ENCODE peak calls at places on chromosomes 7 and 10, in six cellular contexts. E is HepG2, F is SK-N-SH, Z is GM12878, N is K562, B is HCT116. K is an unnamed sample.

GRCh38 chr7:131151034-131151433 is 176.6 kb upstream of the MKLN1 start:
- DNase-seq in E (no peak), F (no peak), Z (no peak), N (no peak), B (no peak), K (no peak)

GRCh38 chr10:69383485-69384089 is 33.1 kb downstream of the TACR2 start:
- DNase-seq in E (peak), F (no peak), Z (no peak), N (no peak), B (no peak), K (no peak)

GRCh38 chr10:124621637-124622036 is 122.5 kb downstream of the FAM53B start:
- DNase-seq in E (no peak), F (no peak), Z (no peak), N (no peak), B (no peak), K (no peak)

GRCh38 chr10:67211680-67212079 is 285.8 kb downstream of the LRRTM3 start:
- DNase-seq in E (no peak), F (no peak), Z (no peak), N (no peak), B (no peak), K (no peak)

GRCh38 chr10:25666276-25666675 is 267.8 kb upstream of the MYO3A start:
- DNase-seq in E (no peak), F (no peak), Z (no peak), N (no peak), B (no peak), K (peak)

GRCh38 chr7:55231736-55232280 is 133.3 kb upstream of the LANCL2 start:
- DNase-seq in E (no peak), F (no peak), Z (no peak), N (no peak), B (no peak), K (no peak)

GRCh38 chr7:7331523-7331922 is 149.2 kb downstream of the C1GALT1 start:
- DNase-seq in E (no peak), F (no peak), Z (no peak), N (no peak), B (no peak), K (peak)

GRCh38 chr10:47406870-47407648 is 23.0 kb upstream of the ZNF488 start:
- DNase-seq in E (peak), F (no peak), Z (no peak), N (peak), B (peak), K (peak)

GRCh38 chr7:124188576-124188975 is 155.7 kb upstream of the TMEM229A start:
- DNase-seq in E (no peak), F (no peak), Z (no peak), N (no peak), B (no peak), K (no peak)

GRCh38 chr10:126421745-126422144 is 33.5 kb upstream of the ADAM12 start:
- DNase-seq in E (no peak), F (no peak), Z (no peak), N (no peak), B (no peak), K (no peak)

GRCh38 chr7:81662531-81662930 is 107.3 kb downstream of the HGF start:
- DNase-seq in E (no peak), F (no peak), Z (no peak), N (no peak), B (no peak), K (no peak)

GRCh38 chr10:22489467-22489866 is 144.2 kb downstream of the SPAG6 start:
- DNase-seq in E (no peak), F (no peak), Z (no peak), N (no peak), B (no peak), K (no peak)

GRCh38 chr10:96380821-96381220 is 22.0 kb upstream of the OPALIN start:
- DNase-seq in E (no peak), F (no peak), Z (no peak), N (no peak), B (no peak), K (no peak)

GRCh38 chr7:152881893-152882292 is 122.3 kb downstream of the ACTR3B start:
- DNase-seq in E (no peak), F (no peak), Z (no peak), N (no peak), B (no peak), K (no peak)

GRCh38 chr10:95907454-95908253 is at the start of gene CC2D2B:
- DNase-seq in E (peak), F (peak), Z (peak), N (peak), B (peak), K (peak)

DNA sequence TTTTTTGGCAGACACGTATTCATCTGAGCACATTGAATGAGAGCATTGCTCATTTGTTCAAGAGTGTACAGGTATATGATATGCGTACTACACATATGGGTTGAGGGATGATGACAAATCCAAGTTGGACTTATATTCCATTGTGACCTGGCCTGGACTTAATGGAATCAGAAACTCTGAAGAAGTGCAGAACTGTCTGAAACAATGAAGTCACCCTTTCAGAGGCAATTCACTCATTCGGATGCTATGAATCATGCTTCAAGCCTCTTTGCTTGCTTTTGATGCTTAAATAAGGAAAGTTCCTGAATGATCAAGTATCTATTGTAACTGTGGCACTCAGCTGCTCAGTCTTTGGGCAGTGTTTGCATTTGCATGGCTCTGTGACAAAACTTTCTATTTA is 93.3 kb downstream of the ZNF365 start:
- DNase-seq in E (no peak), F (no peak), Z (no peak), N (no peak), B (no peak), K (no peak)
- TF ChIP-seq JUND in E (no peak), F (peak), Z (no peak), N (no peak), B (no peak), K (no peak)

GRCh38 chr7:157717211-157718174 is 380.7 kb downstream of the DNAJB6 start:
- DNase-seq in E (no peak), F (no peak), Z (no peak), N (no peak), B (no peak), K (no peak)
- TF ChIP-seq JUND in E (no peak), F (no peak), Z (no peak), N (no peak), B (no peak), K (no peak)

GRCh38 chr7:139635521-139636240 is 112.2 kb downstream of the CLEC2L start:
- DNase-seq in E (no peak), F (no peak), Z (no peak), N (no peak), B (no peak), K (no peak)
- TF ChIP-seq JUND in E (no peak), F (no peak), Z (no peak), N (no peak), B (no peak), K (no peak)

GRCh38 chr10:71335173-71335572 is 16.1 kb downstream of the SLC29A3 start:
- DNase-seq in E (no peak), F (no peak), Z (no peak), N (no peak), B (no peak), K (no peak)

GRCh38 chr10:71334228-71334791 is 15.3 kb downstream of the SLC29A3 start:
- DNase-seq in E (peak), F (no peak), Z (no peak), N (no peak), B (no peak), K (peak)

GRCh38 chr10:71337219-71337625 is 18.2 kb downstream of the SLC29A3 start:
- DNase-seq in E (no peak), F (no peak), Z (no peak), N (no peak), B (no peak), K (no peak)

GRCh38 chr10:71338728-71339495 is 19.9 kb downstream of the SLC29A3 start:
- DNase-seq in E (no peak), F (peak), Z (no peak), N (peak), B (no peak), K (no peak)

GRCh38 chr10:71336632-71337031 is 17.6 kb downstream of the SLC29A3 start:
- DNase-seq in E (no peak), F (no peak), Z (no peak), N (no peak), B (no peak), K (no peak)
- TF ChIP-seq JUND in E (no peak), F (no peak), Z (no peak), N (no peak), B (no peak), K (no peak)

GRCh38 chr10:19817251-19818046 is 1.2 kb downstream of the PLXDC2 start:
- DNase-seq in E (no peak), F (peak), Z (no peak), N (no peak), B (no peak), K (peak)
- TF ChIP-seq JUND in E (no peak), F (no peak), Z (no peak), N (no peak), B (no peak), K (no peak)

GRCh38 chr7:134462337-134462925 is 3.5 kb upstream of the AKR1B1 start:
- DNase-seq in E (peak), F (no peak), Z (no peak), N (no peak), B (no peak), K (no peak)
- TF ChIP-seq JUND in E (no peak), F (peak), Z (no peak), N (no peak), B (no peak), K (no peak)

DNA sequence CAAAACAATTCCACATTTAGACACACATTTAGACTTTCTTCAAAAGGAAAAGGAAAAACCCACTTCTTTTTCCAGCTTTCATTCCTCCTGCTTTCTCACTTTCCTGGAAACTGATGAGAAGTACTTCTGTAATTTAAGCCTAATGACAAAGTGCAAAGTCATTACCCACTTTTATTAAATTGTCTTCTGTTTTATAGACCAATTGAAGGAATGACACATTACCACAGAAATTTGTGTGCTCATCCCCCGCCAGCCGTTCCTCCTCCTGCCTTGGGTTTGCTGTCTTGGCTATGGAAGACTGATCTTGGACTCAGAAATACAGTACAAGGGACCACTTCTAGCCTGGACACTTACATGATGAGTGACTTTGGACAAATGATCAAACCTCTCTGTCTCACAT is 717.8 kb downstream of the SORCS3 start:
- DNase-seq in E (no peak), F (no peak), Z (no peak), N (no peak), B (no peak), K (no peak)
- TF ChIP-seq JUND in E (no peak), F (no peak), Z (no peak), N (no peak), B (no peak), K (no peak)

DNA sequence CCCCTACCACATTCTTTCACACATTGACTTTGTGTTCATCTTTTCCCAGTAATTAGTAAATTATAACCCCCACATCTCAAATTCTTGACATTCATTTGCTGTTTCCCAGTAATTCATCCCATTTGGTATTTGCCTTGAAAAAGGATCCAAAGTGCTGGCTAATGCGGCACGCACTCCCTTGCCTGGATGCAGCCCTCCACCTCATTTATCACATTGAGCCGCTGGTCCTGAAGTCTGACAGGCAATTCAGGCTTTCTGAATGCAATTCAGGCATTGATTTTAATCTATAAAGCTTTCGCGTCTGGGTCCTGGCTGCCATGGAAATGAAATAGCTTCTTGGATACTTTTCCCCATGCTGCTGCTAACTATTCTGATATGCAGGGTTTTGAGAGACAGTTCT is 112.6 kb upstream of the ANKRD1 start:
- DNase-seq in E (no peak), F (peak), Z (no peak), N (no peak), B (no peak), K (no peak)
- TF ChIP-seq JUND in E (no peak), F (no peak), Z (no peak), N (no peak), B (no peak), K (no peak)

GRCh38 chr7:77831953-77832352 is 33.4 kb downstream of the PHTF2 start:
- DNase-seq in E (no peak), F (no peak), Z (no peak), N (no peak), B (no peak), K (no peak)

GRCh38 chr7:77830649-77831355 is 32.2 kb downstream of the PHTF2 start:
- DNase-seq in E (no peak), F (no peak), Z (no peak), N (no peak), B (no peak), K (no peak)

GRCh38 chr7:77833136-77833535 is 34.6 kb downstream of the PHTF2 start:
- DNase-seq in E (no peak), F (no peak), Z (no peak), N (no peak), B (no peak), K (no peak)

GRCh38 chr7:77827999-77828398 is 29.4 kb downstream of the PHTF2 start:
- DNase-seq in E (no peak), F (no peak), Z (no peak), N (no peak), B (no peak), K (no peak)

DNA sequence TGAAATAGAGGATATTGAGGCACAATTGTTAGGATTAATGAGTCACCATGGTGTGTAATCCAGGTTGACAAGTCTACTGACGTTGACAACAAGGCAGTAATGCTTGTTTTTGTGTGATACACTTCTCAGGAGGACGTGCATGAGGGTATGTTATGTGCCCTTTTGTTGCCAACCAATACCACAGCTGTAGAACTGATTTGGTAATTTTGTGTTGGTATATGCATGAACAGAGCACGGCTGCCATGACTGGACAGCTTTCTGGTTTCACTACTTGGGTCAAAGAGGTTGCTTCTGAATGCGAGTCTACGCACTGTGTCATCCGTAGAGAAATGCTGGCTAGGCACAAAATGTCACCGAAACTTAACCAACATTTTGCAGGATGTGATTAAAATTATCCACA is 32.9 kb downstream of the PHTF2 start:
- DNase-seq in E (no peak), F (no peak), Z (no peak), N (no peak), B (no peak), K (no peak)
- TF ChIP-seq JUND in E (no peak), F (no peak), Z (no peak), N (no peak), B (no peak), K (no peak)